ENCODE peak calls at places on chromosomes 2 and 18, in four cellular contexts. A, C, U and I are unnamed samples.

GRCh38 chr18:13500227-13500865 is 226.0 kb downstream of the FAM210A start:
- DNase-seq in A (peak), C (peak), U (peak), I (peak)

GRCh38 chr2:241892299-241893137 is 23.0 kb downstream of the RTP5 start:
- DNase-seq in U (peak), A (no peak), C (peak), I (no peak)

GRCh38 chr2:99150691-99151090 is 4.1 kb downstream of the TSGA10 start:
- DNase-seq in U (no peak), A (no peak), C (peak), I (no peak)

GRCh38 chr2:101766871-101767739 is 69.6 kb downstream of the MAP4K4 start:
- DNase-seq in A (no peak), U (no peak), C (peak), I (no peak)

GRCh38 chr2:238285653-238286082 is 2.7 kb downstream of the PER2 start:
- DNase-seq in A (peak), C (peak), U (no peak), I (peak)

GRCh38 chr2:17166506-17166905 is 351.7 kb downstream of the RAD51AP2 start:
- DNase-seq in U (no peak), C (peak), A (no peak), I (peak)

GRCh38 chr2:190804182-190804795 is 76.3 kb upstream of the GLS start:
- DNase-seq in U (no peak), A (no peak), C (no peak), I (no peak)

GRCh38 chr18:62577748-62578147 is 54.9 kb downstream of the ZCCHC2 start:
- DNase-seq in A (no peak), C (no peak), U (no peak), I (no peak)

GRCh38 chr18:70296781-70297180 is 7.9 kb downstream of the SOCS6 start:
- DNase-seq in C (no peak), U (no peak), A (no peak), I (no peak)

GRCh38 chr18:37403100-37403781 is 162.4 kb downstream of the CELF4 start:
- DNase-seq in U (peak), C (peak), A (no peak), I (no peak)

GRCh38 chr18:67864677-67865340 is 348.3 kb upstream of the DSEL start:
- DNase-seq in U (no peak), A (no peak), C (peak), I (no peak)

GRCh38 chr18:25099838-25100393 is 252.1 kb downstream of the ZNF521 start:
- DNase-seq in A (no peak), C (no peak), U (peak), I (no peak)

GRCh38 chr2:105398522-105399206 is at the start of gene FHL2:
- DNase-seq in C (peak), U (peak), A (peak), I (peak)

GRCh38 chr2:238169021-238169707 is 10.4 kb downstream of the ERFE start:
- DNase-seq in C (peak), U (no peak), A (no peak), I (no peak)

GRCh38 chr2:38750011-38750792 is 959 bp downstream of the SRSF7 start:
- DNase-seq in A (no peak), U (no peak), C (no peak), I (peak)

GRCh38 chr2:138267902-138268254 is 233.7 kb upstream of the SPOPL start:
- DNase-seq in A (no peak), U (no peak), C (no peak), I (no peak)